ENCODE peak calls at places on chromosomes 16 and 17, in six cellular contexts. L, J, G, W, M and P are unnamed samples.

GRCh38 chr17:17179371-17179827 is 26.7 kb downstream of the PLD6 start:
- DNase-seq in L (no peak), J (no peak), G (no peak), W (peak; percentile 35), M (no peak), P (no peak)

GRCh38 chr16:72635104-72635503 is 412.8 kb downstream of the ZFHX3 start:
- DNase-seq in L (no peak), J (no peak), G (no peak), W (no peak), M (no peak), P (no peak)

GRCh38 chr17:65463242-65463641 is 98.2 kb downstream of the AXIN2 start:
- DNase-seq in L (peak; percentile 18), J (no peak), G (no peak), W (no peak), M (no peak), P (peak; percentile 95)

GRCh38 chr17:29633886-29634285 is 11.2 kb upstream of the CORO6 start:
- DNase-seq in L (no peak), J (no peak), G (no peak), W (no peak), M (no peak), P (no peak)

GRCh38 chr17:30256756-30257506 is 21.4 kb upstream of the SLC6A4 start:
- DNase-seq in L (no peak), J (no peak), G (no peak), W (no peak), M (no peak), P (no peak)

GRCh38 chr16:84832488-84833141 is 12.8 kb downstream of the CRISPLD2 start:
- DNase-seq in L (peak; percentile 59), J (no peak), G (no peak), W (no peak), M (peak; percentile 99), P (peak; percentile 65)

GRCh38 chr16:52861614-52862022 is 191.1 kb downstream of the CHD9NB start:
- DNase-seq in L (no peak), J (peak; percentile 29), G (no peak), W (no peak), M (no peak), P (no peak)

GRCh38 chr16:53821487-53821886 is 117.5 kb downstream of the FTO start:
- DNase-seq in L (no peak), J (no peak), G (no peak), W (no peak), M (no peak), P (no peak)

GRCh38 chr16:711084-711483 is 3.8 kb upstream of the METRN start:
- DNase-seq in L (no peak), J (no peak), G (no peak), W (no peak), M (no peak), P (no peak)

GRCh38 chr16:3780570-3780969 is 63.2 kb upstream of the TRAP1 start:
- DNase-seq in L (no peak), J (no peak), G (no peak), W (no peak), M (no peak), P (no peak)

GRCh38 chr17:50861822-50862528 is 4.2 kb downstream of the TOB1 start:
- DNase-seq in L (no peak), J (no peak), G (no peak), W (no peak), M (no peak), P (no peak)

GRCh38 chr17:74652020-74652419 is 28.5 kb upstream of the CD300E start:
- DNase-seq in L (no peak), J (no peak), G (no peak), W (no peak), M (no peak), P (no peak)
- H3K27me3 ChIP-seq in L (no peaks in the 10 kb centered on the region), J (no peaks in the 10 kb centered on the region), G (no peaks in the 10 kb centered on the region), W (peaks cover 6% of the 10 kb centered on the region), M (peaks cover 4% of the 10 kb centered on the region), P (no peaks in the 10 kb centered on the region)

GRCh38 chr17:48997103-48997826 is at the start of gene IGF2BP1:
- DNase-seq in L (no peak), J (no peak), G (no peak), W (no peak), M (no peak), P (no peak)

GRCh38 chr17:48994548-48995331 is 2.4 kb upstream of the IGF2BP1 start:
- DNase-seq in L (no peak), J (no peak), G (no peak), W (no peak), M (no peak), P (no peak)

GRCh38 chr17:48995332-48995870 is 1.8 kb upstream of the IGF2BP1 start:
- DNase-seq in L (no peak), J (no peak), G (no peak), W (no peak), M (no peak), P (no peak)

GRCh38 chr17:48996696-48997102 is 486 bp upstream of the IGF2BP1 start:
- DNase-seq in L (no peak), J (no peak), G (no peak), W (no peak), M (no peak), P (no peak)

DNA sequence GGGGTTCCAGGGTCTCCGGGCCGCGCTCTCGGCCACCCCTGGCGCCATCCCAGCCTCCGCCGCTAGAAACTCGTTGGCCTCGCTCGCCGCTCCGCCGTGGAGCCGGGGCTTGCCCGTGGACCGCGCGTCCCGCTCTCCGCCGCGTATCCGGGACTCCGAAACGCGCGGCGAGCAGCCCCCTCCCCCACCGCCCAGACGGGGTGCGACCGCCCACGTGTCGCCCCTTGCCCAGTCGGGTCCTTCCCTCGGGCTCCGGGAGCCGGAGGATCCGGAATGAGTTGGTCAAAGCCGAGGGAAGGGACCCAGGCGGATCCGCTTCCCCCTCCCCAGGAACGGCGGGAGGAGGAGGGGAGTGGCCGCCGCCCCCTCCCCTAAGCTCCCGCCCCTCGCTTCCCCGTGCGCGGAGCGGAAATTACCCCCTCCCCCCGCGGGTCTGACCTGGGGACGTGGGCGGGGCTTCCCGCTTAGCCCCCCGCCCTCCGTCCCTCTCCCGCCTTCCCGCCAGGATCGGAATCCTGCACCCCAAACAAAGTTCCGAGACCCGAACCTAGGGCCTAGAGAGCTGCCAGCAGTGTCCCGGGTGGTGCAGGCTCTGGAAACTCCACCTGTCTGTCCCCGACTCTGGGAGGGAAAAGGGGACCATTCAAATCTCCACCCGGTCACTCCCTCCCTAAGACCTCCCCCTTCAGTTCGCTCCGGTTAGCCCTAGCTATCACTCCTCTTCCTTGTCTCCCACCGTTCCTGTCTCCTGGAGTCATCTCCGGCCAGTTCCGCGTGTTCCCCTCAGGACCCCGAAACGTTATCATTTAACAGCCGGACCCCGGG is 1.1 kb upstream of the IGF2BP1 start:
- DNase-seq in L (no peak), J (peak; percentile 84), G (no peak), W (no peak), M (no peak), P (no peak)
- H3K4me3 ChIP-seq in L (no peak overlapping the region), J (peak overlapping the region; percentile 91), G (no peak overlapping the region), W (no peak overlapping the region), M (no peak overlapping the region), P (no peak overlapping the region)

DNA sequence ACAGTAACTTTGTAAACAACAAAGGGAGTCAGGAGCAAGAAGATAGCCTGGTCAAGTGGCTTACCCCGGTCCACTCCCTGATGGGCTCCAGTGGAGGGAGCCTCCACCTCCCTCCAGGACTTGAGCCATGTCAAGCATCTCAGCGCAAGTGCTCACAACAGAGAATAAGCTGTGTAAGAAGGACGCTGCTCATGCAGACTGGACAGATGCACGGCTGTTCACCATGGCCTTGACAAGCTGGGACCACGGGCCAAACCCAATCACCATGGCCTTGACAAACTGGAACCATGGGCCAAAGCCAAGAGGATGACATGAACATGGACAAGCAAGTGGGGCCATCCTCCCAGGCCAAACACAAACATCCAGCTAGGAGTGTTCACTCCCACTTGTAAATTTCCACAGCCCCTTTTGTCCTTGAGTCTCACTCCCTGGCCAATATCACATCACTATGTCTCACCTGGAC is 3.4 kb upstream of the PITPNM3 start:
- DNase-seq in L (no peak), J (no peak), G (no peak), W (no peak), M (no peak), P (no peak)
- H3K27me3 ChIP-seq in L (no peaks in the 10 kb centered on the region), J (peaks cover 20% of the 10 kb centered on the region), G (peaks cover 12% of the 10 kb centered on the region), W (peaks cover 21% of the 10 kb centered on the region), M (no peaks in the 10 kb centered on the region), P (no peaks in the 10 kb centered on the region)

GRCh38 chr16:50549561-50549915 is 1.3 kb downstream of the NKD1 start:
- DNase-seq in L (no peak), J (no peak), G (no peak), W (no peak), M (no peak), P (no peak)

GRCh38 chr16:50548659-50549560 is 714 bp downstream of the NKD1 start:
- DNase-seq in L (peak; percentile 40), J (no peak), G (no peak), W (peak; percentile 39), M (peak; percentile 72), P (peak; percentile 41)

GRCh38 chr16:50547340-50547865 is 793 bp upstream of the NKD1 start:
- DNase-seq in L (peak; percentile 68), J (no peak), G (peak; percentile 66), W (peak; percentile 89), M (peak; percentile 77), P (peak; percentile 34)

GRCh38 chr16:50550035-50550434 is 1.8 kb downstream of the NKD1 start:
- DNase-seq in L (peak; percentile 17), J (no peak), G (no peak), W (peak; percentile 16), M (peak; percentile 78), P (no peak)

DNA sequence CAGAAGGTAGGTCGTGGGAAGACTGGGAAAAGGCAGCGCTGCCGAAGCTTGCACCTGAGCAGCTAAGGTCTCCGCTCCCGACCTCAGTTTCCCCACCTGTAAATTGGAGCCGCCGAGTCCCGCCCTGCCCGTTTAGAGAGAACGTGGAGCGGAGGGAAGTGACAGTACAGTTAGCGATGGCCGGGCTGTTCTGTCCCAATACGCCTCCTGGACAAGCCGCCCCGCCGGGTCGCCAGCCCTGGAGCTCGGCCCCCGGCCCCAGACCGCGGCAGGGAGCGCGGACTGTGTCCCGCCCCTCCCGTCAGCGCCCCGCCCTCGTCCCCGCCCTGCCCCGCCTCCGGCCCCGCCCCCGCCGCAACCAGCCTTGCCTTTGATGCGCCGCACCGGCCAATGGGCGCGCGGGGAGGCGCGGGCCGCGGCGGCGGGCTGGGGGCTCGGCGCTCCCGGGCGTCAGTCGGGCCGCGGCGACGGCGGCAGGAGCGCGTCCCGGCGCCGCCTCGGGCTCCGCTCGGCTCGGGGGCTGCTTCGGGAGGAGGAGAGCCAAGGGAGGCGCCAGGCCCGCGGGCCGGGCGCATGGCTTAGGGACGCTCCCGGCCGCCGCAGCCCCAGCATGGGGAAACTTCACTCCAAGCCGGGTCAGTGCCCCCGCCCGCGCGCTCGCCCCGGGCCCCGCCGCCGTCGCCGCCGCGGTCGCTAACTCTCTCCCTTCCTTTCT is at the start of gene NKD1:
- DNase-seq in L (peak; percentile 78), J (peak; percentile 22), G (peak; percentile 90), W (peak; percentile 70), M (peak; percentile 86), P (peak; percentile 59)
- H3K4me3 ChIP-seq in L (peak within 1 kb of the TSS; percentile 59), J (peak within 1 kb of the TSS; percentile 60), G (peak within 1 kb of the TSS; percentile 82), W (peak within 1 kb of the TSS; percentile 76), M (peak within 1 kb of the TSS; percentile 61), P (peak within 1 kb of the TSS; percentile 28)

GRCh38 chr17:57785032-57785431 is 39.9 kb upstream of the CCDC182 start:
- DNase-seq in L (peak; percentile 16), J (no peak), G (no peak), W (no peak), M (peak; percentile 66), P (no peak)
- H3K27me3 ChIP-seq in L (no peaks in the 10 kb centered on the region), J (peaks cover 4% of the 10 kb centered on the region), G (no peaks in the 10 kb centered on the region), W (peaks cover 3% of the 10 kb centered on the region), M (peaks cover 11% of the 10 kb centered on the region), P (no peaks in the 10 kb centered on the region)